ENCODE peak calls at places on chromosome 1, in four cellular contexts. W, F, L and Q are unnamed samples.

GRCh38 chr1:90839323-90839722 is 122.2 kb upstream of the BARHL2 start:
- DNase-seq in W (no peak), F (no peak), L (no peak), Q (no peak)

GRCh38 chr1:151934048-151934493 is 24.8 kb upstream of the THEM4 start:
- DNase-seq in W (peak), F (peak), L (no peak), Q (peak)

GRCh38 chr1:7562729-7563605 is 208.1 kb upstream of the VAMP3 start:
- DNase-seq in W (no peak), F (no peak), L (no peak), Q (no peak)

GRCh38 chr1:228314658-228315483 is 91.8 kb downstream of the TRIM11 start:
- DNase-seq in W (no peak), F (no peak), L (peak), Q (no peak)

GRCh38 chr1:24567792-24568388 is 12.0 kb downstream of the NCMAP start:
- DNase-seq in W (no peak), F (no peak), L (no peak), Q (no peak)

GRCh38 chr1:215277537-215277936 is 195.0 kb downstream of the KCNK2 start:
- DNase-seq in W (no peak), F (no peak), L (no peak), Q (no peak)

GRCh38 chr1:29746076-29746665 is 509.8 kb downstream of the PTPRU start:
- DNase-seq in W (no peak), F (no peak), L (no peak), Q (no peak)

GRCh38 chr1:177620636-177621190 is 349.1 kb downstream of the SEC16B start:
- DNase-seq in W (no peak), F (no peak), L (no peak), Q (no peak)

GRCh38 chr1:29849038-29849750 is 612.9 kb downstream of the PTPRU start:
- DNase-seq in W (peak), F (peak), L (no peak), Q (peak)

GRCh38 chr1:87728169-87728568 is 399.5 kb downstream of the LMO4 start:
- DNase-seq in W (no peak), F (no peak), L (no peak), Q (no peak)

GRCh38 chr1:243559575-243560172 is 290.4 kb downstream of the AKT3 start:
- DNase-seq in W (no peak), F (no peak), L (no peak), Q (no peak)

GRCh38 chr1:1573843-1574720 is 581 bp downstream of the SSU72 start:
- DNase-seq in W (peak), F (peak), L (peak), Q (peak)

GRCh38 chr1:162310337-162310736 is 66.3 kb downstream of the SPATA46 start:
- DNase-seq in W (no peak), F (no peak), L (no peak), Q (no peak)

GRCh38 chr1:227472772-227473171 is 90.6 kb upstream of the ZNF678 start:
- DNase-seq in W (no peak), F (no peak), L (no peak), Q (no peak)

GRCh38 chr1:65339866-65340483 is 30.6 kb downstream of the DNAJC6 start:
- DNase-seq in W (no peak), F (no peak), L (no peak), Q (no peak)

GRCh38 chr1:170355267-170355801 is 176.6 kb upstream of the GORAB start:
- DNase-seq in W (no peak), F (no peak), L (no peak), Q (no peak)

GRCh38 chr1:157132111-157132510 is 6.1 kb downstream of the ETV3 start:
- DNase-seq in W (no peak), F (no peak), L (no peak), Q (no peak)

GRCh38 chr1:98221926-98222325 is 301.1 kb upstream of the DPYD start:
- DNase-seq in W (no peak), F (no peak), L (no peak), Q (no peak)

GRCh38 chr1:42817976-42818375 is 779 bp upstream of the SVBP start:
- DNase-seq in W (no peak), F (no peak), L (no peak), Q (no peak)

GRCh38 chr1:216140650-216141547 is 282.3 kb downstream of the USH2A start:
- DNase-seq in W (no peak), F (no peak), L (no peak), Q (no peak)

GRCh38 chr1:46822248-46822826 is 23.5 kb downstream of the CYP4B1 start:
- DNase-seq in W (no peak), F (no peak), L (no peak), Q (no peak)

GRCh38 chr1:111880866-111881837 is 108.3 kb downstream of the KCND3 start:
- DNase-seq in W (no peak), F (no peak), L (peak), Q (no peak)

GRCh38 chr1:242651817-242652216 is 127.3 kb upstream of the PLD5 start:
- DNase-seq in W (no peak), F (no peak), L (no peak), Q (no peak)

GRCh38 chr1:24452922-24453481 is 37.4 kb downstream of the NIPAL3 start:
- DNase-seq in W (no peak), F (no peak), L (no peak), Q (no peak)

GRCh38 chr1:225962440-225962975 is 21.5 kb upstream of the LEFTY2 start:
- DNase-seq in W (peak), F (peak), L (peak), Q (peak)

GRCh38 chr1:84303154-84303830 is 1.8 kb downstream of the SAMD13 start:
- DNase-seq in W (no peak), F (no peak), L (no peak), Q (no peak)

GRCh38 chr1:227769047-227769446 is 33.8 kb downstream of the SNAP47 start:
- DNase-seq in W (no peak), F (no peak), L (no peak), Q (no peak)

GRCh38 chr1:144101397-144102050 is 129.7 kb upstream of the FAM72C start:
- DNase-seq in W (peak), F (no peak), L (peak), Q (peak)

GRCh38 chr1:37085393-37085792 is 51.1 kb upstream of the GRIK3 start:
- DNase-seq in W (no peak), F (no peak), L (no peak), Q (no peak)
- TF ChIP-seq CTCF in W (no peak), F (no peak), L (no peak), Q (no peak)

GRCh38 chr1:210200090-210200736 is 32.4 kb upstream of the SERTAD4 start:
- DNase-seq in W (no peak), F (no peak), L (no peak), Q (no peak)
- TF ChIP-seq CTCF in W (no peak), F (no peak), L (peak), Q (no peak)

GRCh38 chr1:155202198-155202597 is 5.5 kb downstream of the THBS3 start:
- DNase-seq in W (no peak), F (no peak), L (no peak), Q (no peak)
- TF ChIP-seq CTCF in W (no peak), F (no peak), L (no peak), Q (no peak)

GRCh38 chr1:103788377-103788776 is 38.7 kb downstream of the AMY1C start:
- DNase-seq in W (no peak), F (no peak), L (no peak), Q (no peak)
- TF ChIP-seq CTCF in W (no peak), F (no peak), L (peak), Q (peak)